ENCODE peak calls at places on chromosomes 1 and 21, in ten cellular contexts. One of them, this sample, is unnamed. For H3K4me1, the result is how much of the 10 kb centered on the place peaks cover.

GRCh38 chr1:29379438-29380073 is 143.2 kb downstream of the PTPRU start:
- DNase-seq in neuronal stem cell: peak
- DNase-seq in transverse colon: no peak
- DNase-seq in PC-9: no peak
- DNase-seq in psoas muscle: no peak
- DNase-seq in A549: no peak
- DNase-seq in left ventricle myocardium inferior: no peak
- DNase-seq in IMR-90: peak
- DNase-seq in adrenal gland: no peak
- DNase-seq in tibial nerve: no peak
- DNase-seq in this sample: no peak

GRCh38 chr1:195754874-195755273 is 853.4 kb downstream of the KCNT2 start:
- DNase-seq in neuronal stem cell: no peak
- DNase-seq in transverse colon: no peak
- DNase-seq in PC-9: no peak
- DNase-seq in psoas muscle: no peak
- DNase-seq in A549: no peak
- DNase-seq in left ventricle myocardium inferior: no peak
- DNase-seq in IMR-90: peak
- DNase-seq in adrenal gland: no peak
- DNase-seq in tibial nerve: no peak
- DNase-seq in this sample: no peak

GRCh38 chr1:81804320-81804719 is 3.6 kb downstream of the ADGRL2 start:
- DNase-seq in neuronal stem cell: peak
- DNase-seq in transverse colon: no peak
- DNase-seq in PC-9: no peak
- DNase-seq in psoas muscle: no peak
- DNase-seq in A549: no peak
- DNase-seq in left ventricle myocardium inferior: no peak
- DNase-seq in IMR-90: no peak
- DNase-seq in adrenal gland: no peak
- DNase-seq in tibial nerve: no peak
- DNase-seq in this sample: no peak

GRCh38 chr1:31227891-31228290 is 11.8 kb downstream of the NKAIN1 start:
- DNase-seq in neuronal stem cell: peak
- DNase-seq in transverse colon: no peak
- DNase-seq in PC-9: no peak
- DNase-seq in psoas muscle: no peak
- DNase-seq in A549: no peak
- DNase-seq in left ventricle myocardium inferior: no peak
- DNase-seq in IMR-90: no peak
- DNase-seq in adrenal gland: no peak
- DNase-seq in tibial nerve: no peak
- DNase-seq in this sample: no peak

GRCh38 chr1:154951901-154952657 is 3.8 kb downstream of the PBXIP1 start:
- DNase-seq in neuronal stem cell: no peak
- DNase-seq in transverse colon: peak
- DNase-seq in PC-9: no peak
- DNase-seq in psoas muscle: no peak
- DNase-seq in A549: no peak
- DNase-seq in left ventricle myocardium inferior: no peak
- DNase-seq in IMR-90: no peak
- DNase-seq in adrenal gland: no peak
- DNase-seq in tibial nerve: no peak
- DNase-seq in this sample: peak

GRCh38 chr21:42233067-42233981 is 14.4 kb downstream of the ABCG1 start:
- DNase-seq in neuronal stem cell: no peak
- DNase-seq in transverse colon: peak
- DNase-seq in PC-9: peak
- DNase-seq in psoas muscle: peak
- DNase-seq in A549: no peak
- DNase-seq in left ventricle myocardium inferior: peak
- DNase-seq in IMR-90: peak
- DNase-seq in adrenal gland: peak
- DNase-seq in tibial nerve: peak
- DNase-seq in this sample: peak

GRCh38 chr1:1119272-1119890 is 3.5 kb upstream of the C1orf159 start:
- DNase-seq in neuronal stem cell: no peak
- DNase-seq in transverse colon: peak
- DNase-seq in PC-9: no peak
- DNase-seq in psoas muscle: no peak
- DNase-seq in A549: no peak
- DNase-seq in left ventricle myocardium inferior: no peak
- DNase-seq in IMR-90: no peak
- DNase-seq in adrenal gland: no peak
- DNase-seq in tibial nerve: no peak
- DNase-seq in this sample: peak

GRCh38 chr1:38579056-38579455 is 280.5 kb downstream of the RRAGC start:
- DNase-seq in neuronal stem cell: no peak
- DNase-seq in transverse colon: no peak
- DNase-seq in PC-9: no peak
- DNase-seq in psoas muscle: no peak
- DNase-seq in A549: no peak
- DNase-seq in left ventricle myocardium inferior: no peak
- DNase-seq in IMR-90: no peak
- DNase-seq in adrenal gland: no peak
- DNase-seq in tibial nerve: no peak
- DNase-seq in this sample: no peak

GRCh38 chr21:40043423-40043822 is 176.2 kb downstream of the PCP4 start:
- DNase-seq in neuronal stem cell: no peak
- DNase-seq in transverse colon: no peak
- DNase-seq in PC-9: no peak
- DNase-seq in psoas muscle: no peak
- DNase-seq in A549: no peak
- DNase-seq in left ventricle myocardium inferior: no peak
- DNase-seq in IMR-90: no peak
- DNase-seq in adrenal gland: no peak
- DNase-seq in tibial nerve: no peak
- DNase-seq in this sample: no peak

GRCh38 chr1:219100059-219100458 is 73.6 kb upstream of the LYPLAL1 start:
- DNase-seq in neuronal stem cell: no peak
- DNase-seq in transverse colon: no peak
- DNase-seq in PC-9: no peak
- DNase-seq in psoas muscle: no peak
- DNase-seq in A549: no peak
- DNase-seq in left ventricle myocardium inferior: no peak
- DNase-seq in IMR-90: no peak
- DNase-seq in adrenal gland: no peak
- DNase-seq in tibial nerve: no peak
- DNase-seq in this sample: no peak

DNA sequence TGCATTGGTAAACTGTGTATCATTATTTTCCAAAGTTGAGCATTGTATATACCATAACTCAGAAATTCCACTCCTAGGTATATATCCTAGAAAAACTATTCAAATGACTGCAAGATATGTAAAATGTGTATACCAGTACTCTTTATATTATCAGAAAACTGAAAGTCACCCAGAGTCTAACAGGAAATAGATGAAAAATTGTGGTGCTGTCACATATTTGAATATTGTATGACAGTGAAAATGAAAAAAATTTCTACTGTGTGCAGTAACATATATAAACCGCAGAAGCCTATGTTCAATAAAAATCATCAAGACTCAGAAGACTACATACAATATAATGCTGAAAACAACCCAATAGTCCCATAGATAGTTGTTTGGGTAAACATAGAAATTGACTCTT is 74.4 kb upstream of the LYPLAL1 start:
- DNase-seq in neuronal stem cell: no peak
- DNase-seq in transverse colon: no peak
- DNase-seq in PC-9: no peak
- DNase-seq in psoas muscle: no peak
- DNase-seq in A549: no peak
- DNase-seq in left ventricle myocardium inferior: no peak
- DNase-seq in IMR-90: no peak
- DNase-seq in adrenal gland: no peak
- DNase-seq in tibial nerve: no peak
- DNase-seq in this sample: no peak
- H3K4me1 ChIP-seq in neuronal stem cell: under half
- H3K4me1 ChIP-seq in transverse colon: under half
- H3K4me1 ChIP-seq in PC-9: under half
- H3K4me1 ChIP-seq in psoas muscle: under half
- H3K4me1 ChIP-seq in A549: under half
- H3K4me1 ChIP-seq in left ventricle myocardium inferior: under half
- H3K4me1 ChIP-seq in IMR-90: under half
- H3K4me1 ChIP-seq in adrenal gland: under half
- H3K4me1 ChIP-seq in tibial nerve: under half
- H3K4me1 ChIP-seq in this sample: under half

GRCh38 chr1:156808186-156809030 is 8.2 kb downstream of the SH2D2A start:
- DNase-seq in neuronal stem cell: no peak
- DNase-seq in transverse colon: no peak
- DNase-seq in PC-9: no peak
- DNase-seq in psoas muscle: no peak
- DNase-seq in A549: no peak
- DNase-seq in left ventricle myocardium inferior: no peak
- DNase-seq in IMR-90: no peak
- DNase-seq in adrenal gland: no peak
- DNase-seq in tibial nerve: no peak
- DNase-seq in this sample: no peak

GRCh38 chr1:156811171-156811570 is 5.5 kb downstream of the SH2D2A start:
- DNase-seq in neuronal stem cell: no peak
- DNase-seq in transverse colon: no peak
- DNase-seq in PC-9: no peak
- DNase-seq in psoas muscle: no peak
- DNase-seq in A549: no peak
- DNase-seq in left ventricle myocardium inferior: no peak
- DNase-seq in IMR-90: no peak
- DNase-seq in adrenal gland: no peak
- DNase-seq in tibial nerve: no peak
- DNase-seq in this sample: no peak

GRCh38 chr1:156809711-156810366 is 6.8 kb downstream of the SH2D2A start:
- DNase-seq in neuronal stem cell: no peak
- DNase-seq in transverse colon: no peak
- DNase-seq in PC-9: no peak
- DNase-seq in psoas muscle: no peak
- DNase-seq in A549: no peak
- DNase-seq in left ventricle myocardium inferior: no peak
- DNase-seq in IMR-90: no peak
- DNase-seq in adrenal gland: no peak
- DNase-seq in tibial nerve: no peak
- DNase-seq in this sample: no peak

GRCh38 chr1:156807627-156808026 is 9.0 kb downstream of the SH2D2A start:
- DNase-seq in neuronal stem cell: no peak
- DNase-seq in transverse colon: no peak
- DNase-seq in PC-9: no peak
- DNase-seq in psoas muscle: no peak
- DNase-seq in A549: no peak
- DNase-seq in left ventricle myocardium inferior: no peak
- DNase-seq in IMR-90: no peak
- DNase-seq in adrenal gland: no peak
- DNase-seq in tibial nerve: no peak
- DNase-seq in this sample: no peak

DNA sequence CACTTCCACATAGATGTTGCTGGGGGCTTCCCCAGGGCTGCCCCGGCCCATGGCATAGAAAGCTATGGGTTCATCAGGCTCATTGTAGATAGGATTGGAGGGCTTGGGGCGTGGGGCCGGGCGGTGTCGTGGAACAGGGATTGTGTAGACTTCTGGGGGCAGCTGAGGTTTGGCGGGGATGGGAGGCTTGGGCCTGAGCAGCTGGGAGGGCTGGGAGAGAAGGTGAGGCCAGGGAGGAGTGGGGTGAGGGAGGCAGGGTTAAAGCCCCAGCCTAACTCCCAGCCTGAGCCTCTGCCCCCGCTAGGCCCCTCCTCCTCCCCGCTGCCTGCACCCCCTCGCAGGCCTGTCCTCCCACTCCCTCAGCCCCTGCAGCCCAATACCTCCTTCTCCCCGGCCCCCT is 7.4 kb downstream of the SH2D2A start:
- DNase-seq in neuronal stem cell: no peak
- DNase-seq in transverse colon: no peak
- DNase-seq in PC-9: no peak
- DNase-seq in psoas muscle: no peak
- DNase-seq in A549: no peak
- DNase-seq in left ventricle myocardium inferior: no peak
- DNase-seq in IMR-90: no peak
- DNase-seq in adrenal gland: no peak
- DNase-seq in tibial nerve: no peak
- DNase-seq in this sample: no peak
- H3K4me1 ChIP-seq in neuronal stem cell: under half
- H3K4me1 ChIP-seq in transverse colon: under half
- H3K4me1 ChIP-seq in PC-9: under half
- H3K4me1 ChIP-seq in psoas muscle: under half
- H3K4me1 ChIP-seq in A549: under half
- H3K4me1 ChIP-seq in left ventricle myocardium inferior: under half
- H3K4me1 ChIP-seq in IMR-90: under half
- H3K4me1 ChIP-seq in adrenal gland: under half
- H3K4me1 ChIP-seq in tibial nerve: under half
- H3K4me1 ChIP-seq in this sample: under half

GRCh38 chr1:20473894-20474293 is 12.1 kb downstream of the CAMK2N1 start:
- DNase-seq in neuronal stem cell: no peak
- DNase-seq in transverse colon: no peak
- DNase-seq in PC-9: no peak
- DNase-seq in psoas muscle: no peak
- DNase-seq in A549: no peak
- DNase-seq in left ventricle myocardium inferior: no peak
- DNase-seq in IMR-90: no peak
- DNase-seq in adrenal gland: no peak
- DNase-seq in tibial nerve: no peak
- DNase-seq in this sample: no peak
- H3K4me1 ChIP-seq in neuronal stem cell: under half
- H3K4me1 ChIP-seq in transverse colon: half or more
- H3K4me1 ChIP-seq in PC-9: under half
- H3K4me1 ChIP-seq in psoas muscle: under half
- H3K4me1 ChIP-seq in A549: half or more
- H3K4me1 ChIP-seq in left ventricle myocardium inferior: under half
- H3K4me1 ChIP-seq in IMR-90: under half
- H3K4me1 ChIP-seq in adrenal gland: under half
- H3K4me1 ChIP-seq in tibial nerve: under half
- H3K4me1 ChIP-seq in this sample: under half

GRCh38 chr1:205590777-205591513 is 40.9 kb downstream of the ELK4 start:
- DNase-seq in neuronal stem cell: no peak
- DNase-seq in transverse colon: no peak
- DNase-seq in PC-9: no peak
- DNase-seq in psoas muscle: no peak
- DNase-seq in A549: no peak
- DNase-seq in left ventricle myocardium inferior: no peak
- DNase-seq in IMR-90: no peak
- DNase-seq in adrenal gland: no peak
- DNase-seq in tibial nerve: no peak
- DNase-seq in this sample: no peak

GRCh38 chr1:205593967-205594366 is 37.8 kb downstream of the ELK4 start:
- DNase-seq in neuronal stem cell: no peak
- DNase-seq in transverse colon: no peak
- DNase-seq in PC-9: no peak
- DNase-seq in psoas muscle: no peak
- DNase-seq in A549: no peak
- DNase-seq in left ventricle myocardium inferior: no peak
- DNase-seq in IMR-90: no peak
- DNase-seq in adrenal gland: no peak
- DNase-seq in tibial nerve: no peak
- DNase-seq in this sample: no peak

GRCh38 chr1:205591522-205592351 is 40.1 kb downstream of the ELK4 start:
- DNase-seq in neuronal stem cell: peak
- DNase-seq in transverse colon: peak
- DNase-seq in PC-9: peak
- DNase-seq in psoas muscle: peak
- DNase-seq in A549: peak
- DNase-seq in left ventricle myocardium inferior: peak
- DNase-seq in IMR-90: peak
- DNase-seq in adrenal gland: peak
- DNase-seq in tibial nerve: peak
- DNase-seq in this sample: peak

GRCh38 chr1:205593532-205593931 is 38.3 kb downstream of the ELK4 start:
- DNase-seq in neuronal stem cell: no peak
- DNase-seq in transverse colon: no peak
- DNase-seq in PC-9: no peak
- DNase-seq in psoas muscle: no peak
- DNase-seq in A549: no peak
- DNase-seq in left ventricle myocardium inferior: no peak
- DNase-seq in IMR-90: no peak
- DNase-seq in adrenal gland: no peak
- DNase-seq in tibial nerve: no peak
- DNase-seq in this sample: no peak

GRCh38 chr1:205592443-205593003 is 39.3 kb downstream of the ELK4 start:
- DNase-seq in neuronal stem cell: no peak
- DNase-seq in transverse colon: no peak
- DNase-seq in PC-9: no peak
- DNase-seq in psoas muscle: no peak
- DNase-seq in A549: no peak
- DNase-seq in left ventricle myocardium inferior: no peak
- DNase-seq in IMR-90: no peak
- DNase-seq in adrenal gland: no peak
- DNase-seq in tibial nerve: no peak
- DNase-seq in this sample: no peak
- H3K4me1 ChIP-seq in neuronal stem cell: under half
- H3K4me1 ChIP-seq in transverse colon: under half
- H3K4me1 ChIP-seq in PC-9: under half
- H3K4me1 ChIP-seq in psoas muscle: under half
- H3K4me1 ChIP-seq in A549: under half
- H3K4me1 ChIP-seq in left ventricle myocardium inferior: under half
- H3K4me1 ChIP-seq in IMR-90: under half
- H3K4me1 ChIP-seq in adrenal gland: under half
- H3K4me1 ChIP-seq in tibial nerve: under half
- H3K4me1 ChIP-seq in this sample: under half

This sample was measured in right cardiac atrium.